ENCODE peak calls at places on chromosomes 16 and 17, in nine cellular contexts. One of them, this sample, is unnamed.

GRCh38 chr16:63689068-63689467 is 1432.8 kb downstream of the CDH11 start:
- DNase-seq in nucleus accumbens: no peak
- DNase-seq in left cardiac atrium: no peak
- DNase-seq in C1 segment of cervical spinal cord: no peak
- DNase-seq in mucosa of gallbladder: no peak
- DNase-seq in stimulated activated CD8-positive, alpha-beta memory T cell treated with anti-CD3 and anti-CD28 coated beads, Interleukin-2, amount 100 ng/mL, for 1 hour: no peak
- DNase-seq in GM23338: no peak
- DNase-seq in effector memory CD4-positive, alpha-beta T cell: no peak
- DNase-seq in AG10803: no peak
- DNase-seq in this sample: no peak

GRCh38 chr17:27810211-27810901 is 10.0 kb upstream of the NOS2 start:
- DNase-seq in nucleus accumbens: no peak
- DNase-seq in left cardiac atrium: no peak
- DNase-seq in C1 segment of cervical spinal cord: no peak
- DNase-seq in mucosa of gallbladder: no peak
- DNase-seq in stimulated activated CD8-positive, alpha-beta memory T cell treated with anti-CD3 and anti-CD28 coated beads, Interleukin-2, amount 100 ng/mL, for 1 hour: no peak
- DNase-seq in GM23338: peak; percentile 11
- DNase-seq in effector memory CD4-positive, alpha-beta T cell: no peak
- DNase-seq in AG10803: no peak
- DNase-seq in this sample: no peak

GRCh38 chr17:72699566-72699965 is 392.9 kb downstream of the SLC39A11 start:
- DNase-seq in nucleus accumbens: peak; percentile 37
- DNase-seq in left cardiac atrium: peak; percentile 70
- DNase-seq in C1 segment of cervical spinal cord: peak; percentile 27
- DNase-seq in mucosa of gallbladder: no peak
- DNase-seq in stimulated activated CD8-positive, alpha-beta memory T cell treated with anti-CD3 and anti-CD28 coated beads, Interleukin-2, amount 100 ng/mL, for 1 hour: no peak
- DNase-seq in GM23338: no peak
- DNase-seq in effector memory CD4-positive, alpha-beta T cell: no peak
- DNase-seq in AG10803: peak; percentile 73
- DNase-seq in this sample: no peak

GRCh38 chr16:65318590-65319267 is 196.9 kb upstream of the CDH11 start:
- DNase-seq in nucleus accumbens: no peak
- DNase-seq in left cardiac atrium: no peak
- DNase-seq in C1 segment of cervical spinal cord: no peak
- DNase-seq in mucosa of gallbladder: no peak
- DNase-seq in stimulated activated CD8-positive, alpha-beta memory T cell treated with anti-CD3 and anti-CD28 coated beads, Interleukin-2, amount 100 ng/mL, for 1 hour: no peak
- DNase-seq in GM23338: peak; percentile 76
- DNase-seq in effector memory CD4-positive, alpha-beta T cell: no peak
- DNase-seq in AG10803: no peak
- DNase-seq in this sample: no peak

GRCh38 chr16:53864819-53865491 is 161.0 kb downstream of the FTO start:
- DNase-seq in nucleus accumbens: no peak
- DNase-seq in left cardiac atrium: no peak
- DNase-seq in C1 segment of cervical spinal cord: no peak
- DNase-seq in mucosa of gallbladder: no peak
- DNase-seq in stimulated activated CD8-positive, alpha-beta memory T cell treated with anti-CD3 and anti-CD28 coated beads, Interleukin-2, amount 100 ng/mL, for 1 hour: no peak
- DNase-seq in GM23338: no peak
- DNase-seq in effector memory CD4-positive, alpha-beta T cell: no peak
- DNase-seq in AG10803: no peak
- DNase-seq in this sample: no peak

GRCh38 chr17:66799839-66800537 is 34.9 kb upstream of the CACNG5 start:
- DNase-seq in nucleus accumbens: no peak
- DNase-seq in left cardiac atrium: peak; percentile 27
- DNase-seq in C1 segment of cervical spinal cord: no peak
- DNase-seq in mucosa of gallbladder: no peak
- DNase-seq in stimulated activated CD8-positive, alpha-beta memory T cell treated with anti-CD3 and anti-CD28 coated beads, Interleukin-2, amount 100 ng/mL, for 1 hour: no peak
- DNase-seq in GM23338: no peak
- DNase-seq in effector memory CD4-positive, alpha-beta T cell: no peak
- DNase-seq in AG10803: no peak
- DNase-seq in this sample: peak; percentile 32

GRCh38 chr16:81204794-81205680 is 33.5 kb upstream of the BCO1 start:
- DNase-seq in nucleus accumbens: peak; percentile 47
- DNase-seq in left cardiac atrium: no peak
- DNase-seq in C1 segment of cervical spinal cord: no peak
- DNase-seq in mucosa of gallbladder: peak; percentile 34
- DNase-seq in stimulated activated CD8-positive, alpha-beta memory T cell treated with anti-CD3 and anti-CD28 coated beads, Interleukin-2, amount 100 ng/mL, for 1 hour: no peak
- DNase-seq in GM23338: peak; percentile 68
- DNase-seq in effector memory CD4-positive, alpha-beta T cell: no peak
- DNase-seq in AG10803: peak; percentile 61
- DNase-seq in this sample: no peak

GRCh38 chr17:19448341-19449268 is 37.6 kb downstream of the RNF112 start:
- DNase-seq in nucleus accumbens: peak; percentile 38
- DNase-seq in left cardiac atrium: no peak
- DNase-seq in C1 segment of cervical spinal cord: no peak
- DNase-seq in mucosa of gallbladder: peak; percentile 45
- DNase-seq in stimulated activated CD8-positive, alpha-beta memory T cell treated with anti-CD3 and anti-CD28 coated beads, Interleukin-2, amount 100 ng/mL, for 1 hour: no peak
- DNase-seq in GM23338: no peak
- DNase-seq in effector memory CD4-positive, alpha-beta T cell: no peak
- DNase-seq in AG10803: peak; percentile 98
- DNase-seq in this sample: no peak

GRCh38 chr17:65794572-65794971 is 233.1 kb upstream of the AXIN2 start:
- DNase-seq in nucleus accumbens: no peak
- DNase-seq in left cardiac atrium: no peak
- DNase-seq in C1 segment of cervical spinal cord: no peak
- DNase-seq in mucosa of gallbladder: no peak
- DNase-seq in stimulated activated CD8-positive, alpha-beta memory T cell treated with anti-CD3 and anti-CD28 coated beads, Interleukin-2, amount 100 ng/mL, for 1 hour: no peak
- DNase-seq in GM23338: peak; percentile 81
- DNase-seq in effector memory CD4-positive, alpha-beta T cell: no peak
- DNase-seq in AG10803: peak; percentile 11
- DNase-seq in this sample: no peak

GRCh38 chr16:58474296-58474695 is 25.6 kb upstream of the NDRG4 start:
- DNase-seq in nucleus accumbens: no peak
- DNase-seq in left cardiac atrium: no peak
- DNase-seq in C1 segment of cervical spinal cord: no peak
- DNase-seq in mucosa of gallbladder: no peak
- DNase-seq in stimulated activated CD8-positive, alpha-beta memory T cell treated with anti-CD3 and anti-CD28 coated beads, Interleukin-2, amount 100 ng/mL, for 1 hour: no peak
- DNase-seq in GM23338: no peak
- DNase-seq in effector memory CD4-positive, alpha-beta T cell: no peak
- DNase-seq in AG10803: no peak
- DNase-seq in this sample: no peak

GRCh38 chr17:50551433-50551815 is 4.5 kb downstream of the SPATA20 start:
- DNase-seq in nucleus accumbens: no peak
- DNase-seq in left cardiac atrium: no peak
- DNase-seq in C1 segment of cervical spinal cord: no peak
- DNase-seq in mucosa of gallbladder: no peak
- DNase-seq in stimulated activated CD8-positive, alpha-beta memory T cell treated with anti-CD3 and anti-CD28 coated beads, Interleukin-2, amount 100 ng/mL, for 1 hour: no peak
- DNase-seq in GM23338: no peak
- DNase-seq in effector memory CD4-positive, alpha-beta T cell: no peak
- DNase-seq in AG10803: no peak
- DNase-seq in this sample: no peak

GRCh38 chr17:82905130-82905529 is 65.3 kb upstream of the ZNF750 start:
- DNase-seq in nucleus accumbens: no peak
- DNase-seq in left cardiac atrium: no peak
- DNase-seq in C1 segment of cervical spinal cord: no peak
- DNase-seq in mucosa of gallbladder: no peak
- DNase-seq in stimulated activated CD8-positive, alpha-beta memory T cell treated with anti-CD3 and anti-CD28 coated beads, Interleukin-2, amount 100 ng/mL, for 1 hour: no peak
- DNase-seq in GM23338: no peak
- DNase-seq in effector memory CD4-positive, alpha-beta T cell: no peak
- DNase-seq in AG10803: no peak
- DNase-seq in this sample: no peak

GRCh38 chr17:8002646-8003593 is 505 bp downstream of the GUCY2D start:
- DNase-seq in nucleus accumbens: no peak
- DNase-seq in left cardiac atrium: no peak
- DNase-seq in C1 segment of cervical spinal cord: no peak
- DNase-seq in mucosa of gallbladder: no peak
- DNase-seq in stimulated activated CD8-positive, alpha-beta memory T cell treated with anti-CD3 and anti-CD28 coated beads, Interleukin-2, amount 100 ng/mL, for 1 hour: no peak
- DNase-seq in GM23338: peak; percentile 68
- DNase-seq in effector memory CD4-positive, alpha-beta T cell: no peak
- DNase-seq in AG10803: no peak
- DNase-seq in this sample: no peak

GRCh38 chr17:43020789-43021738 is 1.1 kb downstream of the VAT1 start:
- DNase-seq in nucleus accumbens: peak; percentile 68
- DNase-seq in left cardiac atrium: peak; percentile 81
- DNase-seq in C1 segment of cervical spinal cord: peak; percentile 48
- DNase-seq in mucosa of gallbladder: peak; percentile 62
- DNase-seq in stimulated activated CD8-positive, alpha-beta memory T cell treated with anti-CD3 and anti-CD28 coated beads, Interleukin-2, amount 100 ng/mL, for 1 hour: no peak
- DNase-seq in GM23338: peak; percentile 75
- DNase-seq in effector memory CD4-positive, alpha-beta T cell: no peak
- DNase-seq in AG10803: peak; percentile 77
- DNase-seq in this sample: peak; percentile 82

GRCh38 chr16:2532494-2533141 is 1.4 kb upstream of the CEMP1 start:
- DNase-seq in nucleus accumbens: peak; percentile 59
- DNase-seq in left cardiac atrium: no peak
- DNase-seq in C1 segment of cervical spinal cord: peak; percentile 44
- DNase-seq in mucosa of gallbladder: peak; percentile 76
- DNase-seq in stimulated activated CD8-positive, alpha-beta memory T cell treated with anti-CD3 and anti-CD28 coated beads, Interleukin-2, amount 100 ng/mL, for 1 hour: no peak
- DNase-seq in GM23338: peak; percentile 90
- DNase-seq in effector memory CD4-positive, alpha-beta T cell: peak; percentile 57
- DNase-seq in AG10803: peak; percentile 42
- DNase-seq in this sample: peak; percentile 77

GRCh38 chr16:1530349-1530882 is 3.0 kb upstream of the TMEM204 start:
- DNase-seq in nucleus accumbens: no peak
- DNase-seq in left cardiac atrium: no peak
- DNase-seq in C1 segment of cervical spinal cord: no peak
- DNase-seq in mucosa of gallbladder: no peak
- DNase-seq in stimulated activated CD8-positive, alpha-beta memory T cell treated with anti-CD3 and anti-CD28 coated beads, Interleukin-2, amount 100 ng/mL, for 1 hour: no peak
- DNase-seq in GM23338: no peak
- DNase-seq in effector memory CD4-positive, alpha-beta T cell: no peak
- DNase-seq in AG10803: no peak
- DNase-seq in this sample: no peak

GRCh38 chr16:27241658-27242057 is 26.9 kb downstream of the NSMCE1 start:
- DNase-seq in nucleus accumbens: no peak
- DNase-seq in left cardiac atrium: no peak
- DNase-seq in C1 segment of cervical spinal cord: no peak
- DNase-seq in mucosa of gallbladder: no peak
- DNase-seq in stimulated activated CD8-positive, alpha-beta memory T cell treated with anti-CD3 and anti-CD28 coated beads, Interleukin-2, amount 100 ng/mL, for 1 hour: no peak
- DNase-seq in GM23338: no peak
- DNase-seq in effector memory CD4-positive, alpha-beta T cell: no peak
- DNase-seq in AG10803: no peak
- DNase-seq in this sample: no peak

GRCh38 chr16:86038923-86039310 is 140.0 kb downstream of the IRF8 start:
- DNase-seq in nucleus accumbens: no peak
- DNase-seq in left cardiac atrium: peak; percentile 8
- DNase-seq in C1 segment of cervical spinal cord: no peak
- DNase-seq in mucosa of gallbladder: no peak
- DNase-seq in stimulated activated CD8-positive, alpha-beta memory T cell treated with anti-CD3 and anti-CD28 coated beads, Interleukin-2, amount 100 ng/mL, for 1 hour: no peak
- DNase-seq in GM23338: no peak
- DNase-seq in effector memory CD4-positive, alpha-beta T cell: no peak
- DNase-seq in AG10803: no peak
- DNase-seq in this sample: no peak

GRCh38 chr17:48149174-48150106 is 41.9 kb downstream of the SNX11 start:
- DNase-seq in nucleus accumbens: peak; percentile 34
- DNase-seq in left cardiac atrium: no peak
- DNase-seq in C1 segment of cervical spinal cord: no peak
- DNase-seq in mucosa of gallbladder: no peak
- DNase-seq in stimulated activated CD8-positive, alpha-beta memory T cell treated with anti-CD3 and anti-CD28 coated beads, Interleukin-2, amount 100 ng/mL, for 1 hour: no peak
- DNase-seq in GM23338: peak; percentile 85
- DNase-seq in effector memory CD4-positive, alpha-beta T cell: no peak
- DNase-seq in AG10803: no peak
- DNase-seq in this sample: no peak

GRCh38 chr17:45147102-45147580 is 1.1 kb upstream of the HEXIM1 start:
- DNase-seq in nucleus accumbens: no peak
- DNase-seq in left cardiac atrium: no peak
- DNase-seq in C1 segment of cervical spinal cord: no peak
- DNase-seq in mucosa of gallbladder: no peak
- DNase-seq in stimulated activated CD8-positive, alpha-beta memory T cell treated with anti-CD3 and anti-CD28 coated beads, Interleukin-2, amount 100 ng/mL, for 1 hour: no peak
- DNase-seq in GM23338: peak; percentile 87
- DNase-seq in effector memory CD4-positive, alpha-beta T cell: peak; percentile 63
- DNase-seq in AG10803: peak; percentile 71
- DNase-seq in this sample: no peak

GRCh38 chr17:76088041-76088867 is 9.3 kb downstream of the ZACN start:
- DNase-seq in nucleus accumbens: no peak
- DNase-seq in left cardiac atrium: no peak
- DNase-seq in C1 segment of cervical spinal cord: no peak
- DNase-seq in mucosa of gallbladder: no peak
- DNase-seq in stimulated activated CD8-positive, alpha-beta memory T cell treated with anti-CD3 and anti-CD28 coated beads, Interleukin-2, amount 100 ng/mL, for 1 hour: no peak
- DNase-seq in GM23338: peak; percentile 73
- DNase-seq in effector memory CD4-positive, alpha-beta T cell: no peak
- DNase-seq in AG10803: no peak
- DNase-seq in this sample: no peak

GRCh38 chr16:84496991-84497390 is 7.5 kb downstream of the MEAK7 start:
- DNase-seq in nucleus accumbens: no peak
- DNase-seq in left cardiac atrium: no peak
- DNase-seq in C1 segment of cervical spinal cord: no peak
- DNase-seq in mucosa of gallbladder: no peak
- DNase-seq in stimulated activated CD8-positive, alpha-beta memory T cell treated with anti-CD3 and anti-CD28 coated beads, Interleukin-2, amount 100 ng/mL, for 1 hour: no peak
- DNase-seq in GM23338: no peak
- DNase-seq in effector memory CD4-positive, alpha-beta T cell: no peak
- DNase-seq in AG10803: no peak
- DNase-seq in this sample: no peak

GRCh38 chr17:48483471-48484131 is 47.2 kb downstream of the HOXB1 start:
- DNase-seq in nucleus accumbens: no peak
- DNase-seq in left cardiac atrium: no peak
- DNase-seq in C1 segment of cervical spinal cord: no peak
- DNase-seq in mucosa of gallbladder: peak; percentile 13
- DNase-seq in stimulated activated CD8-positive, alpha-beta memory T cell treated with anti-CD3 and anti-CD28 coated beads, Interleukin-2, amount 100 ng/mL, for 1 hour: no peak
- DNase-seq in GM23338: peak; percentile 26
- DNase-seq in effector memory CD4-positive, alpha-beta T cell: no peak
- DNase-seq in AG10803: peak; percentile 99
- DNase-seq in this sample: peak; percentile 31

GRCh38 chr16:72995151-72995881 is 52.6 kb downstream of the ZFHX3 start:
- DNase-seq in nucleus accumbens: no peak
- DNase-seq in left cardiac atrium: no peak
- DNase-seq in C1 segment of cervical spinal cord: no peak
- DNase-seq in mucosa of gallbladder: no peak
- DNase-seq in stimulated activated CD8-positive, alpha-beta memory T cell treated with anti-CD3 and anti-CD28 coated beads, Interleukin-2, amount 100 ng/mL, for 1 hour: no peak
- DNase-seq in GM23338: peak; percentile 81
- DNase-seq in effector memory CD4-positive, alpha-beta T cell: no peak
- DNase-seq in AG10803: no peak
- DNase-seq in this sample: no peak

GRCh38 chr17:29711588-29712385 is 89.1 kb upstream of the CORO6 start:
- DNase-seq in nucleus accumbens: no peak
- DNase-seq in left cardiac atrium: no peak
- DNase-seq in C1 segment of cervical spinal cord: no peak
- DNase-seq in mucosa of gallbladder: no peak
- DNase-seq in stimulated activated CD8-positive, alpha-beta memory T cell treated with anti-CD3 and anti-CD28 coated beads, Interleukin-2, amount 100 ng/mL, for 1 hour: no peak
- DNase-seq in GM23338: peak; percentile 55
- DNase-seq in effector memory CD4-positive, alpha-beta T cell: no peak
- DNase-seq in AG10803: peak; percentile 56
- DNase-seq in this sample: no peak

GRCh38 chr16:1488619-1489018 is at the start of gene PTX4:
- DNase-seq in nucleus accumbens: no peak
- DNase-seq in left cardiac atrium: no peak
- DNase-seq in C1 segment of cervical spinal cord: no peak
- DNase-seq in mucosa of gallbladder: no peak
- DNase-seq in stimulated activated CD8-positive, alpha-beta memory T cell treated with anti-CD3 and anti-CD28 coated beads, Interleukin-2, amount 100 ng/mL, for 1 hour: no peak
- DNase-seq in GM23338: no peak
- DNase-seq in effector memory CD4-positive, alpha-beta T cell: no peak
- DNase-seq in AG10803: no peak
- DNase-seq in this sample: no peak

GRCh38 chr17:16973760-16974540 is 2.0 kb upstream of the TNFRSF13B start:
- DNase-seq in nucleus accumbens: no peak
- DNase-seq in left cardiac atrium: no peak
- DNase-seq in C1 segment of cervical spinal cord: no peak
- DNase-seq in mucosa of gallbladder: no peak
- DNase-seq in stimulated activated CD8-positive, alpha-beta memory T cell treated with anti-CD3 and anti-CD28 coated beads, Interleukin-2, amount 100 ng/mL, for 1 hour: no peak
- DNase-seq in GM23338: no peak
- DNase-seq in effector memory CD4-positive, alpha-beta T cell: no peak
- DNase-seq in AG10803: no peak
- DNase-seq in this sample: no peak

GRCh38 chr16:30541502-30542329 is 7.1 kb upstream of the ZNF747 start:
- DNase-seq in nucleus accumbens: no peak
- DNase-seq in left cardiac atrium: no peak
- DNase-seq in C1 segment of cervical spinal cord: no peak
- DNase-seq in mucosa of gallbladder: no peak
- DNase-seq in stimulated activated CD8-positive, alpha-beta memory T cell treated with anti-CD3 and anti-CD28 coated beads, Interleukin-2, amount 100 ng/mL, for 1 hour: no peak
- DNase-seq in GM23338: peak; percentile 56
- DNase-seq in effector memory CD4-positive, alpha-beta T cell: no peak
- DNase-seq in AG10803: peak; percentile 42
- DNase-seq in this sample: no peak

GRCh38 chr17:51598824-51599223 is 338.5 kb downstream of the UTP18 start:
- DNase-seq in nucleus accumbens: no peak
- DNase-seq in left cardiac atrium: no peak
- DNase-seq in C1 segment of cervical spinal cord: no peak
- DNase-seq in mucosa of gallbladder: no peak
- DNase-seq in stimulated activated CD8-positive, alpha-beta memory T cell treated with anti-CD3 and anti-CD28 coated beads, Interleukin-2, amount 100 ng/mL, for 1 hour: no peak
- DNase-seq in GM23338: peak; percentile 76
- DNase-seq in effector memory CD4-positive, alpha-beta T cell: no peak
- DNase-seq in AG10803: no peak
- DNase-seq in this sample: no peak

GRCh38 chr16:63067141-63067540 is 1030.9 kb upstream of the CDH8 start:
- DNase-seq in nucleus accumbens: no peak
- DNase-seq in left cardiac atrium: no peak
- DNase-seq in C1 segment of cervical spinal cord: no peak
- DNase-seq in mucosa of gallbladder: no peak
- DNase-seq in stimulated activated CD8-positive, alpha-beta memory T cell treated with anti-CD3 and anti-CD28 coated beads, Interleukin-2, amount 100 ng/mL, for 1 hour: no peak
- DNase-seq in GM23338: peak; percentile 9
- DNase-seq in effector memory CD4-positive, alpha-beta T cell: no peak
- DNase-seq in AG10803: no peak
- DNase-seq in this sample: no peak

GRCh38 chr16:12027091-12027490 is 50.6 kb downstream of the SNX29 start:
- DNase-seq in nucleus accumbens: no peak
- DNase-seq in left cardiac atrium: no peak
- DNase-seq in C1 segment of cervical spinal cord: no peak
- DNase-seq in mucosa of gallbladder: no peak
- DNase-seq in stimulated activated CD8-positive, alpha-beta memory T cell treated with anti-CD3 and anti-CD28 coated beads, Interleukin-2, amount 100 ng/mL, for 1 hour: no peak
- DNase-seq in GM23338: peak; percentile 41
- DNase-seq in effector memory CD4-positive, alpha-beta T cell: no peak
- DNase-seq in AG10803: no peak
- DNase-seq in this sample: no peak